ENCODE peak calls at places on chromosomes 2 and 18, in nine cellular contexts. Q is GM12891, D is endothelial cell of umbilical vein, F is HepG2, L is GM12878, H is spleen, M is breast epithelium, C is transverse colon, X is stomach. V is an unnamed sample.
A peak's percentile ranks its signal among the peaks of the same experiment; 100 is the strongest.

GRCh38 chr2:56047136-56047535 is 123.6 kb upstream of the EFEMP1 start:
- DNase-seq in M (no peak), C (no peak), X (no peak), L (no peak), H (no peak), D (no peak), F (no peak), Q (no peak), V (no peak)

GRCh38 chr18:76674596-76674995 is 147.8 kb upstream of the ZNF236 start:
- DNase-seq in X (no peak), H (no peak), L (no peak), C (no peak), M (no peak), D (no peak), Q (no peak), F (no peak), V (no peak)

GRCh38 chr2:204293884-204294535 is 251.3 kb upstream of the PARD3B start:
- DNase-seq in Q (no peak), F (no peak), H (no peak), M (no peak), X (no peak), L (no peak), C (no peak), D (no peak), V (no peak)

GRCh38 chr2:58336416-58336815 is 95.3 kb upstream of the FANCL start:
- DNase-seq in F (no peak), X (no peak), L (no peak), D (no peak), Q (no peak), M (no peak), H (no peak), C (no peak), V (no peak)

GRCh38 chr2:225086439-225086838 is 44.2 kb upstream of the DOCK10 start:
- DNase-seq in L (no peak), H (no peak), D (no peak), C (no peak), X (no peak), Q (no peak), F (no peak), M (no peak), V (no peak)

GRCh38 chr2:31523871-31524492 is 56.8 kb downstream of the SRD5A2 start:
- DNase-seq in Q (peak; percentile 10), C (peak; percentile 49), L (no peak), X (peak; percentile 55), D (peak; percentile 35), M (no peak), H (no peak), F (peak; percentile 56), V (no peak)

GRCh38 chr2:85236107-85236506 is 91.7 kb downstream of the TGOLN2 start:
- DNase-seq in L (no peak), M (no peak), Q (no peak), F (no peak), C (no peak), H (peak; percentile 24), D (no peak), X (no peak), V (no peak)

GRCh38 chr2:63192889-63193778 is 142.5 kb downstream of the OTX1 start:
- DNase-seq in C (no peak), L (no peak), F (peak; percentile 97), X (no peak), Q (no peak), M (no peak), H (no peak), D (no peak), V (no peak)

GRCh38 chr2:127011796-127012195 is 95.2 kb downstream of the BIN1 start:
- DNase-seq in F (no peak), H (no peak), D (no peak), X (no peak), M (no peak), Q (no peak), L (no peak), C (no peak), V (no peak)

GRCh38 chr2:25215948-25216679 is 47.7 kb upstream of the POMC start:
- DNase-seq in Q (peak; percentile 89), M (no peak), X (peak; percentile 74), H (peak; percentile 97), C (peak; percentile 85), F (no peak), D (peak; percentile 35), L (no peak), V (peak; percentile 85)

GRCh38 chr18:79380816-79381806 is 14.6 kb upstream of the NFATC1 start:
- DNase-seq in D (peak; percentile 59), F (peak; percentile 22), X (peak; percentile 74), Q (peak; percentile 84), M (peak; percentile 75), H (peak; percentile 89), L (no peak), C (peak; percentile 70), V (peak; percentile 84)

GRCh38 chr2:109331864-109332848 is 203.2 kb downstream of the SH3RF3 start:
- DNase-seq in D (peak; percentile 92), X (peak; percentile 40), F (peak; percentile 21), C (peak; percentile 51), M (peak; percentile 66), L (no peak), Q (no peak), H (peak; percentile 86), V (peak; percentile 84)

GRCh38 chr18:62196079-62196478 is 9.0 kb downstream of the RELCH start:
- DNase-seq in H (no peak), Q (no peak), X (no peak), L (no peak), D (no peak), C (no peak), F (no peak), M (no peak), V (no peak)

GRCh38 chr2:167749641-167750040 is 497.8 kb downstream of the STK39 start:
- DNase-seq in X (no peak), D (no peak), M (no peak), C (no peak), Q (no peak), F (no peak), L (no peak), H (no peak), V (no peak)

GRCh38 chr2:43026451-43027102 is 199.8 kb downstream of the ZFP36L2 start:
- DNase-seq in H (peak; percentile 39), M (no peak), X (no peak), Q (no peak), L (no peak), C (no peak), F (no peak), D (no peak), V (no peak)

GRCh38 chr2:85371045-85371444 is 16.5 kb downstream of the ELMOD3 start:
- DNase-seq in H (no peak), D (no peak), F (no peak), C (no peak), X (no peak), Q (no peak), L (no peak), M (peak; percentile 12), V (no peak)

GRCh38 chr18:32379891-32380290 is 90.8 kb downstream of the GAREM1 start:
- DNase-seq in D (no peak), F (no peak), C (no peak), H (no peak), M (no peak), X (no peak), Q (no peak), L (no peak), V (no peak)

GRCh38 chr2:143422681-143423080 is 293.5 kb downstream of the ARHGAP15 start:
- DNase-seq in D (no peak), F (no peak), L (no peak), M (no peak), C (no peak), Q (peak; percentile 9), X (no peak), H (no peak), V (no peak)

GRCh38 chr2:121860033-121860810 is 104.8 kb downstream of the TSN start:
- DNase-seq in Q (no peak), D (no peak), L (no peak), C (no peak), F (no peak), H (no peak), M (no peak), X (no peak), V (no peak)

GRCh38 chr2:124161542-124161941 is 136.5 kb downstream of the CNTNAP5 start:
- DNase-seq in L (no peak), C (no peak), M (no peak), D (no peak), F (no peak), X (no peak), Q (no peak), H (no peak), V (no peak)

GRCh38 chr2:124162256-124162655 is 137.2 kb downstream of the CNTNAP5 start:
- DNase-seq in M (no peak), D (no peak), H (no peak), F (no peak), X (no peak), C (no peak), L (no peak), Q (no peak), V (no peak)

GRCh38 chr2:124165698-124166097 is 140.6 kb downstream of the CNTNAP5 start:
- DNase-seq in X (no peak), M (no peak), C (no peak), L (no peak), D (no peak), H (no peak), Q (no peak), F (no peak), V (no peak)

GRCh38 chr2:124163825-124164224 is 138.7 kb downstream of the CNTNAP5 start:
- DNase-seq in X (no peak), Q (no peak), L (no peak), D (no peak), H (no peak), C (no peak), M (no peak), F (no peak), V (no peak)
- TF ChIP-seq POLR2AphosphoS5 in X (no peak), Q (no peak), L (no peak), D (no peak), H (no peak), C (no peak), M (no peak), F (no peak), V (no peak)

GRCh38 chr2:170968205-170969003 is 39.4 kb downstream of the GORASP2 start:
- DNase-seq in H (no peak), F (no peak), M (no peak), Q (no peak), L (no peak), D (no peak), X (no peak), C (no peak), V (no peak)
- TF ChIP-seq POLR2A in H (no peak), F (no peak), M (no peak), Q (peak; percentile 13), L (peak; percentile 56), D (no peak), X (no peak), C (no peak), V (no peak)

DNA sequence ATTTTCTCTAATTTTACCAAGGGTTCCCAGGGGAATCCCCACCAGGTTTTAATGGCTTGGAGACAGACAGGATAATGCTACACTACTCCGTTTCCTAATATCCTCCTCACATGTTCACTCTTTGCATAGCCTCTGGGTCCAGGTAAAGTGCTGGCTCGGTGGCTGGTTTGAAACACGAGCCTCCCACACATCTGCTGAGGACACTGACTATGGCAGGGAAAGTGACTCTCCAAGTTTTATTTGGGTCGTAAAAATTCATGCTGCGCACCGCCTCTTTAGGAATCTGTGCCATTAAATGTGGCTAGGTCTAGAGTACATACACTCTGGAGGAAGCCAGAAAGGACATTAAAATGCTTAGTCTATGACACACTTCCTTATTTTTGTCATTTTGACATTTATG is 443.6 kb upstream of the MEIS1 start:
- DNase-seq in F (no peak), M (no peak), L (no peak), X (no peak), D (no peak), C (peak; percentile 8), Q (no peak), H (no peak), V (peak; percentile 76)
- TF ChIP-seq POLR2AphosphoS5 in F (no peak), M (no peak), L (no peak), X (no peak), D (no peak), C (no peak), Q (no peak), H (no peak), V (peak; percentile 40)

GRCh38 chr2:219249203-219249980 is 3.7 kb upstream of the TUBA4B start:
- DNase-seq in X (peak; percentile 94), D (peak; percentile 85), F (peak; percentile 96), L (peak; percentile 64), C (peak; percentile 94), Q (no peak), M (peak; percentile 89), H (peak; percentile 89), V (peak; percentile 91)
- TF ChIP-seq POLR2A in X (no peak), D (no peak), F (peak; percentile 31), L (no peak), C (peak; percentile 74), Q (no peak), M (no peak), H (peak; percentile 9), V (no peak)

V was measured in sigmoid colon.